ENCODE peak calls at places on chromosomes 1 and 21, in nine cellular contexts. I, P, N, T, O, L, Z, G and S are unnamed samples. For H3K4me1, the result is how much of the 10 kb centered on the place peaks cover.

GRCh38 chr1:170666661-170667060 is 2.7 kb downstream of the PRRX1 start:
- DNase-seq in I (no peak), P (no peak), N (no peak), T (no peak), O (no peak), L (no peak), Z (peak), G (no peak), S (no peak)

GRCh38 chr21:42674351-42674940 is 21.0 kb downstream of the PDE9A start:
- DNase-seq in I (no peak), P (no peak), N (no peak), T (peak), O (peak), L (no peak), Z (peak), G (peak), S (no peak)

GRCh38 chr1:64042331-64043100 is 160.9 kb upstream of the UBE2U start:
- DNase-seq in I (no peak), P (no peak), N (no peak), T (peak), O (peak), L (no peak), Z (no peak), G (no peak), S (no peak)

GRCh38 chr1:248243204-248243603 is 12.0 kb downstream of the OR2M4 start:
- DNase-seq in I (no peak), P (peak), N (no peak), T (peak), O (no peak), L (no peak), Z (no peak), G (peak), S (no peak)

GRCh38 chr1:185696419-185697150 is 37.6 kb upstream of the HMCN1 start:
- DNase-seq in I (no peak), P (no peak), N (no peak), T (no peak), O (no peak), L (no peak), Z (no peak), G (no peak), S (no peak)

GRCh38 chr1:59609245-59609644 is 205.5 kb upstream of the HOOK1 start:
- DNase-seq in I (no peak), P (no peak), N (no peak), T (no peak), O (no peak), L (no peak), Z (no peak), G (no peak), S (no peak)

GRCh38 chr1:11198257-11198656 is 9.1 kb downstream of the ANGPTL7 start:
- DNase-seq in I (no peak), P (no peak), N (no peak), T (no peak), O (no peak), L (no peak), Z (no peak), G (no peak), S (no peak)

GRCh38 chr1:39525366-39526165 is 34.1 kb downstream of the BMP8A start:
- DNase-seq in I (peak), P (peak), N (peak), T (no peak), O (no peak), L (no peak), Z (no peak), G (no peak), S (no peak)

GRCh38 chr21:45845790-45846130 is 135.8 kb upstream of the COL6A1 start:
- DNase-seq in I (no peak), P (no peak), N (no peak), T (no peak), O (no peak), L (no peak), Z (no peak), G (no peak), S (peak)

GRCh38 chr1:202154766-202155477 is 5.5 kb downstream of the PTPN7 start:
- DNase-seq in I (no peak), P (peak), N (peak), T (peak), O (peak), L (no peak), Z (peak), G (no peak), S (no peak)

GRCh38 chr1:25952851-25953401 is 44.9 kb downstream of the PAFAH2 start:
- DNase-seq in I (no peak), P (no peak), N (no peak), T (peak), O (no peak), L (no peak), Z (no peak), G (peak), S (no peak)

GRCh38 chr1:87327362-87328120 is 1.1 kb upstream of the LMO4 start:
- DNase-seq in I (no peak), P (peak), N (no peak), T (no peak), O (no peak), L (no peak), Z (no peak), G (no peak), S (no peak)

GRCh38 chr21:34133392-34133791 is 60.0 kb downstream of the MRPS6 start:
- DNase-seq in I (no peak), P (no peak), N (no peak), T (no peak), O (no peak), L (no peak), Z (no peak), G (no peak), S (no peak)

GRCh38 chr1:46202975-46203737 is at the start of gene LURAP1:
- DNase-seq in I (peak), P (no peak), N (no peak), T (peak), O (peak), L (no peak), Z (peak), G (peak), S (peak)

GRCh38 chr1:150187560-150187931 is 37.8 kb downstream of the PLEKHO1 start:
- DNase-seq in I (no peak), P (no peak), N (no peak), T (no peak), O (no peak), L (no peak), Z (no peak), G (no peak), S (no peak)

GRCh38 chr1:36359911-36360310 is 25.8 kb downstream of the STK40 start:
- DNase-seq in I (no peak), P (no peak), N (no peak), T (no peak), O (no peak), L (no peak), Z (no peak), G (no peak), S (no peak)

GRCh38 chr1:76901158-76901767 is 34.0 kb downstream of the ST6GALNAC5 start:
- DNase-seq in I (peak), P (peak), N (no peak), T (peak), O (peak), L (peak), Z (no peak), G (no peak), S (no peak)

GRCh38 chr21:28771790-28772501 is 220.7 kb downstream of the LTN1 start:
- DNase-seq in I (no peak), P (no peak), N (no peak), T (peak), O (peak), L (no peak), Z (no peak), G (no peak), S (no peak)

GRCh38 chr1:109884242-109884891 is 26.3 kb upstream of the CSF1 start:
- DNase-seq in I (no peak), P (no peak), N (no peak), T (no peak), O (no peak), L (no peak), Z (no peak), G (no peak), S (no peak)

GRCh38 chr1:241934181-241934815 is 23.3 kb upstream of the BECN2 start:
- DNase-seq in I (no peak), P (no peak), N (no peak), T (peak), O (peak), L (peak), Z (no peak), G (no peak), S (no peak)

GRCh38 chr1:26994020-26994745 is 691 bp downstream of the TRNP1 start:
- DNase-seq in I (no peak), P (peak), N (no peak), T (no peak), O (peak), L (no peak), Z (peak), G (no peak), S (no peak)

GRCh38 chr21:35426484-35426883 is 377.4 kb upstream of the RUNX1 start:
- DNase-seq in I (no peak), P (no peak), N (no peak), T (no peak), O (no peak), L (no peak), Z (no peak), G (no peak), S (no peak)

GRCh38 chr1:22406722-22407495 is 44.7 kb upstream of the ZBTB40 start:
- DNase-seq in I (no peak), P (no peak), N (no peak), T (no peak), O (no peak), L (no peak), Z (no peak), G (no peak), S (no peak)

GRCh38 chr21:36799869-36800268 is 101.0 kb downstream of the SIM2 start:
- DNase-seq in I (no peak), P (no peak), N (no peak), T (peak), O (no peak), L (no peak), Z (no peak), G (no peak), S (no peak)

GRCh38 chr1:33867684-33868083 is 3.8 kb downstream of the HMGB4 start:
- DNase-seq in I (no peak), P (no peak), N (no peak), T (no peak), O (no peak), L (no peak), Z (no peak), G (no peak), S (no peak)

GRCh38 chr1:111586112-111586511 is 33.5 kb upstream of the RAP1A start:
- DNase-seq in I (no peak), P (no peak), N (no peak), T (no peak), O (no peak), L (no peak), Z (no peak), G (no peak), S (no peak)

GRCh38 chr1:47523812-47524170 is 85.9 kb downstream of the FOXD2 start:
- DNase-seq in I (no peak), P (no peak), N (no peak), T (no peak), O (no peak), L (no peak), Z (no peak), G (no peak), S (no peak)

GRCh38 chr1:179889619-179890018 is 7.5 kb downstream of the TOR1AIP1 start:
- DNase-seq in I (no peak), P (no peak), N (no peak), T (no peak), O (no peak), L (no peak), Z (no peak), G (no peak), S (no peak)

GRCh38 chr1:209723265-209723664 is 18.6 kb downstream of the HSD11B1 start:
- DNase-seq in I (no peak), P (no peak), N (no peak), T (no peak), O (no peak), L (no peak), Z (no peak), G (no peak), S (no peak)

DNA sequence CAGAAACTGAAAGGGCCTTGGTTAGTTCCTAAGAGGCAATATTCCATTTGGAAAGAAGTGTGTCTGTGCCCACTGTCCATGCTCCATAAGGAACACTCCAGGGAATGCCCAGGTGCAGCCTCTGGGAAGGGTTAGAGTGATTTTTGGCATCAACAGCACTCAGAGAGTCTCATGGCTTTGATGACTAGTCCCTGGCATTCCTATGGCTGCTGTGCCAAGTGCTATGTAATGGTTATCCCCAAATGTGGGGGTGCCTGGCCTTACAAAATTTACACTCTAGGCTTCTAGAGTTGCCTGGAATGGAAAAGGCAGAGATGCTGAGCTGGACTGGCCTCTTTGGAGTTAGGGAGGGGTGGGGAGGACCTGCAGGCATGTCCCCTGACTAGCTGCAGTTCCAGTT is 75.0 kb upstream of the BCAR3 start:
- DNase-seq in I (no peak), P (no peak), N (no peak), T (no peak), O (no peak), L (no peak), Z (no peak), G (no peak), S (no peak)
- H3K4me1 ChIP-seq in I (under half), P (under half), N (under half), T (under half), O (under half), L (under half), Z (under half), G (under half), S (under half)

GRCh38 chr21:44082648-44083436 is 24.4 kb upstream of the PWP2 start:
- DNase-seq in I (no peak), P (no peak), N (peak), T (no peak), O (peak), L (no peak), Z (peak), G (no peak), S (no peak)
- H3K27ac ChIP-seq in I (peak), P (no peak), N (peak), T (no peak), O (peak), L (no peak), Z (peak), G (peak), S (no peak)

GRCh38 chr21:14384453-14384852 is 1.5 kb upstream of the HSPA13 start:
- DNase-seq in I (no peak), P (no peak), N (no peak), T (no peak), O (no peak), L (no peak), Z (no peak), G (no peak), S (no peak)
- H3K4me3 ChIP-seq in I (no peak), P (peak), N (no peak), T (peak), O (peak), L (no peak), Z (peak), G (peak), S (no peak)

GRCh38 chr1:74586253-74586897 is 74.0 kb upstream of the LRRC53 start:
- DNase-seq in I (no peak), P (no peak), N (no peak), T (no peak), O (no peak), L (no peak), Z (no peak), G (no peak), S (no peak)

GRCh38 chr1:74584185-74584584 is 71.8 kb upstream of the LRRC53 start:
- DNase-seq in I (no peak), P (no peak), N (no peak), T (no peak), O (no peak), L (no peak), Z (no peak), G (no peak), S (no peak)

GRCh38 chr1:74587888-74588287 is 75.5 kb upstream of the LRRC53 start:
- DNase-seq in I (no peak), P (no peak), N (no peak), T (no peak), O (no peak), L (no peak), Z (no peak), G (no peak), S (no peak)

GRCh38 chr1:74579425-74579824 is 67.0 kb upstream of the LRRC53 start:
- DNase-seq in I (no peak), P (peak), N (no peak), T (no peak), O (no peak), L (no peak), Z (no peak), G (no peak), S (no peak)

GRCh38 chr1:74583365-74583764 is 71.0 kb upstream of the LRRC53 start:
- DNase-seq in I (no peak), P (peak), N (no peak), T (no peak), O (no peak), L (no peak), Z (no peak), G (no peak), S (no peak)
- H3K4me1 ChIP-seq in I (under half), P (under half), N (under half), T (under half), O (under half), L (under half), Z (under half), G (under half), S (under half)

DNA sequence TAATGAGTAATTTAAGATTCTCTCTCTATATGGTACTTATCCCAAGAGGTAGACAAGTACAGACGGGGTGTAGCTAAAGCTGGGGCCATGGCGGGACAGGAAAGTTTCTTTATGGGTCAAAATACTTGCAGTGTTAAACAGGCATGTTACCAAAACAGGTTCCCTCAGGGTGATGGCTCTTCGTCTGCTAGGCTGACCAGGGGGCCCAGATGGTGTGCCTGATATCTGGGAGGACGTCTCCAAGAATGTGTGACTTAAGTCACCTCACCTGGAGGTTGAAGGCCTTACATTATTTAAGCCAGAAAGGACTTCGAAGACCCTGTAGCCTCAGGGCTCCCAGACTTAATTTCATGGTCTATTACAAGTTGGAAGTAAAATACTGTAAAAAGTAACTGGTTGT is 52.7 kb upstream of the FMOD start:
- DNase-seq in I (no peak), P (no peak), N (no peak), T (no peak), O (no peak), L (no peak), Z (no peak), G (no peak), S (no peak)
- H3K27ac ChIP-seq in I (no peak), P (no peak), N (peak), T (peak), O (peak), L (no peak), Z (peak), G (peak), S (peak)

DNA sequence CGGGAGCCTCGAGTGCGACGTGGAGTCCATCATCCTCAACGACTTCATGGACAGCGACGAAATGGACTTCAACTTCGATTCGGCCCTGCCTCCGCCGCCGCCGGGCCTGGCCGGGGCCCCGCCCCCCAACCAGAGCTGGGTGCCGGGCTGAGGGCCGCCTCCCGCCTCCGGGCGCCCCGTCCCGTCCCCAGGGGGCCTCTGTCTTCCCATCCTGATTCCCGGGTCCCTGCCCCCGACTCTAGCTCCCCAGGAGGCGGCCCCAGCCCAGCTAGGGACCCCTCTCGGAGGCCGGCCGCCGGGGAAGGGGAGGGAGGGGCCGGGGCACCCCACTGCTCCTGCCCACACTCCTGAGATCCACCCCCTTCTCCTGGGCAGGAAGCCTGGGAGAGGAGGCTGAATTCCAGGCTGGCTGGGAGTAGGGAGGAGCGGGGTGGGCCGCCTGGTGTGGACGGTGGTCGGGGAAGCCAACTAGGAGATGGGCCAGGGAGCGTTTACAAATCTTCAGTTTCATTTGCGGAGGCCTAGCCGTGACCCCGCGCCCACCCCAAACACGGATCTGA is 21.4 kb downstream of the FOXO6 start:
- DNase-seq in I (no peak), P (no peak), N (no peak), T (no peak), O (peak), L (no peak), Z (no peak), G (peak), S (peak)
- H3K4me3 ChIP-seq in I (peak), P (no peak), N (peak), T (no peak), O (peak), L (peak), Z (peak), G (peak), S (peak)